ENCODE peak calls at places on chromosomes 11 and 22, in nine cellular contexts. R, B, C, T, Z, J, M, V and P are unnamed samples.

GRCh38 chr11:68436985-68437926 is 23.3 kb upstream of the PPP6R3 start:
- DNase-seq in Z (peak; percentile 72), C (no peak), M (no peak), V (peak; percentile 40), R (no peak), T (no peak), J (peak; percentile 25), B (no peak), P (no peak)

GRCh38 chr11:6574816-6575715 is 28.4 kb downstream of the RRP8 start:
- DNase-seq in B (no peak), Z (no peak), V (no peak), J (no peak), T (no peak), R (no peak), C (no peak), M (no peak), P (no peak)

GRCh38 chr11:18455686-18456372 is at the start of gene LDHAL6A:
- DNase-seq in R (no peak), C (no peak), V (no peak), B (no peak), Z (no peak), M (peak; percentile 8), T (no peak), J (no peak), P (no peak)

GRCh38 chr11:125995313-125995712 is 49.5 kb downstream of the VSIG10L2 start:
- DNase-seq in T (no peak), C (no peak), R (no peak), M (peak; percentile 13), V (no peak), B (peak; percentile 45), Z (no peak), J (no peak), P (no peak)

GRCh38 chr11:71119656-71120269 is 132.6 kb downstream of the SHANK2 start:
- DNase-seq in R (no peak), J (no peak), Z (no peak), B (no peak), T (no peak), M (no peak), C (no peak), V (no peak), P (no peak)

GRCh38 chr22:20552450-20552894 is 45.1 kb downstream of the MED15 start:
- DNase-seq in B (no peak), V (no peak), R (no peak), J (no peak), Z (peak; percentile 93), M (no peak), C (no peak), T (no peak), P (no peak)

GRCh38 chr11:79896258-79896657 is 455.4 kb upstream of the TENM4 start:
- DNase-seq in C (no peak), V (no peak), J (no peak), Z (no peak), B (no peak), R (no peak), M (no peak), T (no peak), P (no peak)

GRCh38 chr22:50112151-50113118 is 22.6 kb downstream of the MOV10L1 start:
- DNase-seq in V (peak; percentile 6), T (no peak), J (peak; percentile 4), C (no peak), B (no peak), Z (no peak), M (peak; percentile 53), R (no peak), P (no peak)

GRCh38 chr11:108253176-108253575 is 30.3 kb downstream of the ATM start:
- DNase-seq in R (no peak), C (no peak), V (peak; percentile 9), Z (no peak), J (no peak), B (no peak), M (no peak), T (no peak), P (no peak)

GRCh38 chr11:40514124-40514523 is 945.3 kb downstream of the LRRC4C start:
- DNase-seq in M (no peak), B (no peak), C (no peak), Z (no peak), V (peak; percentile 4), R (no peak), T (no peak), J (no peak), P (no peak)

GRCh38 chr11:132904566-132904965 is 627.7 kb downstream of the OPCML start:
- DNase-seq in M (no peak), Z (no peak), T (peak; percentile 88), B (no peak), V (no peak), J (no peak), R (no peak), C (no peak), P (no peak)

GRCh38 chr11:64124147-64124546 is 41.8 kb downstream of the MACROD1 start:
- DNase-seq in M (no peak), Z (no peak), B (no peak), R (peak; percentile 40), T (no peak), C (peak; percentile 18), V (peak; percentile 13), J (no peak), P (no peak)

GRCh38 chr11:57402188-57403066 is 12.0 kb upstream of the PRG2 start:
- DNase-seq in B (no peak), V (peak; percentile 47), R (no peak), M (no peak), J (no peak), Z (no peak), T (no peak), C (no peak), P (no peak)

GRCh38 chr11:78731008-78731407 is 156.3 kb upstream of the NARS2 start:
- DNase-seq in R (no peak), T (no peak), M (no peak), V (no peak), C (no peak), Z (no peak), B (no peak), J (no peak), P (no peak)

GRCh38 chr11:35623708-35624168 is 5.5 kb downstream of the FJX1 start:
- DNase-seq in B (no peak), V (peak; percentile 67), T (no peak), R (no peak), C (no peak), M (no peak), Z (no peak), J (no peak), P (no peak)

GRCh38 chr11:10930961-10931760 is 73.3 kb upstream of the ZBED5 start:
- DNase-seq in C (peak; percentile 63), V (peak; percentile 57), T (peak; percentile 52), R (peak; percentile 65), B (peak; percentile 50), M (peak; percentile 65), Z (peak; percentile 86), J (peak; percentile 50), P (peak; percentile 18)

GRCh38 chr22:40670058-40670457 is 9.2 kb upstream of the MCHR1 start:
- DNase-seq in J (no peak), C (no peak), R (no peak), V (no peak), B (no peak), Z (no peak), T (no peak), M (no peak), P (no peak)

GRCh38 chr11:65437436-65438227 is 15.0 kb downstream of the NEAT1 start:
- DNase-seq in J (no peak), Z (no peak), T (no peak), M (no peak), R (no peak), V (no peak), C (no peak), B (no peak), P (no peak)

GRCh38 chr22:44363980-44364749 is 51.4 kb upstream of the SHISAL1 start:
- DNase-seq in T (no peak), B (no peak), R (no peak), V (no peak), C (no peak), J (no peak), Z (peak; percentile 68), M (no peak), P (no peak)

GRCh38 chr11:836700-837099 is 3.9 kb downstream of the CD151 start:
- DNase-seq in C (no peak), T (no peak), J (no peak), M (no peak), B (no peak), Z (no peak), V (no peak), R (no peak), P (no peak)

GRCh38 chr11:33682019-33682418 is 18.6 kb downstream of the C11orf91 start:
- DNase-seq in J (no peak), T (no peak), M (no peak), Z (no peak), B (no peak), C (no peak), V (no peak), R (no peak), P (no peak)

GRCh38 chr22:49747705-49748104 is 80.0 kb downstream of the BRD1 start:
- DNase-seq in Z (no peak), R (no peak), J (no peak), V (no peak), C (no peak), B (no peak), M (no peak), T (no peak), P (no peak)